ENCODE peak calls at places on chromosomes 1 and 21, in ten cellular contexts. One of them, this sample, is unnamed. For H3K27me3, the result is how much of the 10 kb centered on the place peaks cover.

GRCh38 chr1:18037651-18038050 is 69.9 kb upstream of the IGSF21 start:
- DNase-seq in CD8-positive, alpha-beta T cell: no peak
- DNase-seq in tibial artery: no peak
- DNase-seq in left ventricle myocardium inferior: no peak
- DNase-seq in neural progenitor cell: no peak
- DNase-seq in aorta: no peak
- DNase-seq in GM23248: no peak
- DNase-seq in A673: no peak
- DNase-seq in stomach: no peak
- DNase-seq in DND-41: no peak
- DNase-seq in this sample: no peak

GRCh38 chr1:111197598-111198289 is 2.7 kb downstream of the DENND2D start:
- DNase-seq in CD8-positive, alpha-beta T cell: peak
- DNase-seq in tibial artery: no peak
- DNase-seq in left ventricle myocardium inferior: no peak
- DNase-seq in neural progenitor cell: peak
- DNase-seq in aorta: no peak
- DNase-seq in GM23248: peak
- DNase-seq in A673: peak
- DNase-seq in stomach: no peak
- DNase-seq in DND-41: peak
- DNase-seq in this sample: no peak

GRCh38 chr1:229839800-229840199 is 213.8 kb downstream of the URB2 start:
- DNase-seq in CD8-positive, alpha-beta T cell: no peak
- DNase-seq in tibial artery: no peak
- DNase-seq in left ventricle myocardium inferior: no peak
- DNase-seq in neural progenitor cell: no peak
- DNase-seq in aorta: no peak
- DNase-seq in GM23248: no peak
- DNase-seq in A673: no peak
- DNase-seq in stomach: no peak
- DNase-seq in DND-41: no peak
- DNase-seq in this sample: no peak

GRCh38 chr1:5513891-5514515 is 478.2 kb downstream of the NPHP4 start:
- DNase-seq in CD8-positive, alpha-beta T cell: no peak
- DNase-seq in tibial artery: no peak
- DNase-seq in left ventricle myocardium inferior: no peak
- DNase-seq in neural progenitor cell: no peak
- DNase-seq in aorta: no peak
- DNase-seq in GM23248: no peak
- DNase-seq in A673: peak
- DNase-seq in stomach: peak
- DNase-seq in DND-41: no peak
- DNase-seq in this sample: no peak

GRCh38 chr1:170414989-170415733 is 116.8 kb upstream of the GORAB start:
- DNase-seq in CD8-positive, alpha-beta T cell: no peak
- DNase-seq in tibial artery: peak
- DNase-seq in left ventricle myocardium inferior: no peak
- DNase-seq in neural progenitor cell: no peak
- DNase-seq in aorta: no peak
- DNase-seq in GM23248: peak
- DNase-seq in A673: no peak
- DNase-seq in stomach: no peak
- DNase-seq in DND-41: no peak
- DNase-seq in this sample: peak

GRCh38 chr1:18882511-18882910 is 19.8 kb downstream of the ALDH4A1 start:
- DNase-seq in CD8-positive, alpha-beta T cell: no peak
- DNase-seq in tibial artery: no peak
- DNase-seq in left ventricle myocardium inferior: no peak
- DNase-seq in neural progenitor cell: no peak
- DNase-seq in aorta: no peak
- DNase-seq in GM23248: peak
- DNase-seq in A673: no peak
- DNase-seq in stomach: no peak
- DNase-seq in DND-41: no peak
- DNase-seq in this sample: peak

GRCh38 chr1:30263888-30264671 is 459.3 kb downstream of the MATN1 start:
- DNase-seq in CD8-positive, alpha-beta T cell: no peak
- DNase-seq in tibial artery: no peak
- DNase-seq in left ventricle myocardium inferior: no peak
- DNase-seq in neural progenitor cell: no peak
- DNase-seq in aorta: no peak
- DNase-seq in GM23248: no peak
- DNase-seq in A673: no peak
- DNase-seq in stomach: no peak
- DNase-seq in DND-41: no peak
- DNase-seq in this sample: no peak

GRCh38 chr1:240194120-240194519 is 102.4 kb downstream of the FMN2 start:
- DNase-seq in CD8-positive, alpha-beta T cell: no peak
- DNase-seq in tibial artery: no peak
- DNase-seq in left ventricle myocardium inferior: no peak
- DNase-seq in neural progenitor cell: no peak
- DNase-seq in aorta: no peak
- DNase-seq in GM23248: peak
- DNase-seq in A673: no peak
- DNase-seq in stomach: no peak
- DNase-seq in DND-41: no peak
- DNase-seq in this sample: no peak

GRCh38 chr1:228982637-228983036 is 247.4 kb downstream of the RHOU start:
- DNase-seq in CD8-positive, alpha-beta T cell: no peak
- DNase-seq in tibial artery: no peak
- DNase-seq in left ventricle myocardium inferior: no peak
- DNase-seq in neural progenitor cell: no peak
- DNase-seq in aorta: no peak
- DNase-seq in GM23248: no peak
- DNase-seq in A673: no peak
- DNase-seq in stomach: no peak
- DNase-seq in DND-41: no peak
- DNase-seq in this sample: no peak

GRCh38 chr1:58722967-58723366 is 23.1 kb upstream of the MYSM1 start:
- DNase-seq in CD8-positive, alpha-beta T cell: no peak
- DNase-seq in tibial artery: no peak
- DNase-seq in left ventricle myocardium inferior: no peak
- DNase-seq in neural progenitor cell: no peak
- DNase-seq in aorta: no peak
- DNase-seq in GM23248: peak
- DNase-seq in A673: no peak
- DNase-seq in stomach: no peak
- DNase-seq in DND-41: no peak
- DNase-seq in this sample: no peak

GRCh38 chr1:39812913-39813312 is 24.2 kb upstream of the BMP8B start:
- DNase-seq in CD8-positive, alpha-beta T cell: no peak
- DNase-seq in tibial artery: no peak
- DNase-seq in left ventricle myocardium inferior: no peak
- DNase-seq in neural progenitor cell: no peak
- DNase-seq in aorta: no peak
- DNase-seq in GM23248: no peak
- DNase-seq in A673: no peak
- DNase-seq in stomach: no peak
- DNase-seq in DND-41: no peak
- DNase-seq in this sample: no peak

GRCh38 chr1:31591425-31592093 is 15.2 kb downstream of the TINAGL1 start:
- DNase-seq in CD8-positive, alpha-beta T cell: no peak
- DNase-seq in tibial artery: no peak
- DNase-seq in left ventricle myocardium inferior: no peak
- DNase-seq in neural progenitor cell: no peak
- DNase-seq in aorta: no peak
- DNase-seq in GM23248: peak
- DNase-seq in A673: peak
- DNase-seq in stomach: no peak
- DNase-seq in DND-41: no peak
- DNase-seq in this sample: no peak

GRCh38 chr1:6234502-6235295 is 1.1 kb downstream of the ICMT start:
- DNase-seq in CD8-positive, alpha-beta T cell: no peak
- DNase-seq in tibial artery: no peak
- DNase-seq in left ventricle myocardium inferior: no peak
- DNase-seq in neural progenitor cell: no peak
- DNase-seq in aorta: no peak
- DNase-seq in GM23248: peak
- DNase-seq in A673: no peak
- DNase-seq in stomach: no peak
- DNase-seq in DND-41: no peak
- DNase-seq in this sample: no peak

GRCh38 chr1:56149761-56150160 is 429.6 kb downstream of the PLPP3 start:
- DNase-seq in CD8-positive, alpha-beta T cell: no peak
- DNase-seq in tibial artery: no peak
- DNase-seq in left ventricle myocardium inferior: no peak
- DNase-seq in neural progenitor cell: no peak
- DNase-seq in aorta: no peak
- DNase-seq in GM23248: peak
- DNase-seq in A673: no peak
- DNase-seq in stomach: no peak
- DNase-seq in DND-41: no peak
- DNase-seq in this sample: no peak

GRCh38 chr1:118978914-118979701 is 9.0 kb downstream of the TBX15 start:
- DNase-seq in CD8-positive, alpha-beta T cell: no peak
- DNase-seq in tibial artery: no peak
- DNase-seq in left ventricle myocardium inferior: no peak
- DNase-seq in neural progenitor cell: peak
- DNase-seq in aorta: no peak
- DNase-seq in GM23248: peak
- DNase-seq in A673: no peak
- DNase-seq in stomach: no peak
- DNase-seq in DND-41: no peak
- DNase-seq in this sample: no peak

DNA sequence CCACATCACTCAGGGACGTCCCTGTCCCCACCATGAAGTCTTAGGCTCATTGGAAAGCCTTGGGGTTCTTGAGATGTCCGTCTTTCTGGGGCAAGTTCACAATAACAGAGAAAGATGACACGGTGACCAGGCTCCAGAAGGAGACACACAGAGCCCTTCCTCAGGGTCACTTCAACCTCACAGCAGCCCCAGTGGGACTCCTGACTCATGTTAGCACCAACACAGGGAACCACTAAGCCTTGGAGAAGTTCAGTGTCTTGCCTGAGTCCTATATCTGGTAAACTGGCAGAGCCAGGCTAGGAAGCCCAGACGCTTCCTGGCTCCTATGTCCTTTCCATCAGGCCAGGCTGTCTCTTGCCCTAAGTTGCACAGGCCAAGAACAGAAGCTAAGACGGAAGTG is 199.1 kb downstream of the HIVEP3 start:
- DNase-seq in CD8-positive, alpha-beta T cell: no peak
- DNase-seq in tibial artery: no peak
- DNase-seq in left ventricle myocardium inferior: no peak
- DNase-seq in neural progenitor cell: no peak
- DNase-seq in aorta: no peak
- DNase-seq in GM23248: no peak
- DNase-seq in A673: no peak
- DNase-seq in stomach: no peak
- DNase-seq in DND-41: no peak
- DNase-seq in this sample: no peak
- H3K27me3 ChIP-seq in CD8-positive, alpha-beta T cell: under half
- H3K27me3 ChIP-seq in tibial artery: under half
- H3K27me3 ChIP-seq in left ventricle myocardium inferior: under half
- H3K27me3 ChIP-seq in neural progenitor cell: under half
- H3K27me3 ChIP-seq in aorta: under half
- H3K27me3 ChIP-seq in GM23248: under half
- H3K27me3 ChIP-seq in A673: under half
- H3K27me3 ChIP-seq in stomach: under half
- H3K27me3 ChIP-seq in DND-41: under half
- H3K27me3 ChIP-seq in this sample: under half

GRCh38 chr21:37675202-37675801 is 241.0 kb downstream of the KCNJ6 start:
- DNase-seq in CD8-positive, alpha-beta T cell: peak
- DNase-seq in tibial artery: no peak
- DNase-seq in left ventricle myocardium inferior: peak
- DNase-seq in neural progenitor cell: peak
- DNase-seq in aorta: peak
- DNase-seq in GM23248: peak
- DNase-seq in A673: peak
- DNase-seq in stomach: peak
- DNase-seq in DND-41: peak
- DNase-seq in this sample: peak
- H3K4me3 ChIP-seq in CD8-positive, alpha-beta T cell: no peak
- H3K4me3 ChIP-seq in tibial artery: no peak
- H3K4me3 ChIP-seq in left ventricle myocardium inferior: peak
- H3K4me3 ChIP-seq in neural progenitor cell: peak
- H3K4me3 ChIP-seq in aorta: no peak
- H3K4me3 ChIP-seq in GM23248: no peak
- H3K4me3 ChIP-seq in A673: no peak
- H3K4me3 ChIP-seq in stomach: peak
- H3K4me3 ChIP-seq in DND-41: no peak
- H3K4me3 ChIP-seq in this sample: no peak

GRCh38 chr1:226686440-226687436 is 52.3 kb downstream of the ITPKB start:
- DNase-seq in CD8-positive, alpha-beta T cell: no peak
- DNase-seq in tibial artery: no peak
- DNase-seq in left ventricle myocardium inferior: no peak
- DNase-seq in neural progenitor cell: no peak
- DNase-seq in aorta: no peak
- DNase-seq in GM23248: no peak
- DNase-seq in A673: no peak
- DNase-seq in stomach: no peak
- DNase-seq in DND-41: no peak
- DNase-seq in this sample: no peak
- H3K27me3 ChIP-seq in CD8-positive, alpha-beta T cell: under half
- H3K27me3 ChIP-seq in tibial artery: under half
- H3K27me3 ChIP-seq in left ventricle myocardium inferior: under half
- H3K27me3 ChIP-seq in neural progenitor cell: under half
- H3K27me3 ChIP-seq in aorta: under half
- H3K27me3 ChIP-seq in GM23248: under half
- H3K27me3 ChIP-seq in A673: under half
- H3K27me3 ChIP-seq in stomach: under half
- H3K27me3 ChIP-seq in DND-41: under half
- H3K27me3 ChIP-seq in this sample: under half

GRCh38 chr1:59748123-59748522 is 66.6 kb upstream of the HOOK1 start:
- DNase-seq in CD8-positive, alpha-beta T cell: no peak
- DNase-seq in tibial artery: no peak
- DNase-seq in left ventricle myocardium inferior: no peak
- DNase-seq in neural progenitor cell: no peak
- DNase-seq in aorta: no peak
- DNase-seq in GM23248: no peak
- DNase-seq in A673: no peak
- DNase-seq in stomach: no peak
- DNase-seq in DND-41: no peak
- DNase-seq in this sample: no peak

GRCh38 chr1:59752556-59753412 is 62.0 kb upstream of the HOOK1 start:
- DNase-seq in CD8-positive, alpha-beta T cell: no peak
- DNase-seq in tibial artery: no peak
- DNase-seq in left ventricle myocardium inferior: no peak
- DNase-seq in neural progenitor cell: no peak
- DNase-seq in aorta: no peak
- DNase-seq in GM23248: no peak
- DNase-seq in A673: no peak
- DNase-seq in stomach: no peak
- DNase-seq in DND-41: no peak
- DNase-seq in this sample: peak

GRCh38 chr1:59747469-59748014 is 67.2 kb upstream of the HOOK1 start:
- DNase-seq in CD8-positive, alpha-beta T cell: no peak
- DNase-seq in tibial artery: no peak
- DNase-seq in left ventricle myocardium inferior: no peak
- DNase-seq in neural progenitor cell: no peak
- DNase-seq in aorta: no peak
- DNase-seq in GM23248: no peak
- DNase-seq in A673: no peak
- DNase-seq in stomach: no peak
- DNase-seq in DND-41: no peak
- DNase-seq in this sample: no peak

GRCh38 chr1:59751801-59752200 is 62.9 kb upstream of the HOOK1 start:
- DNase-seq in CD8-positive, alpha-beta T cell: no peak
- DNase-seq in tibial artery: no peak
- DNase-seq in left ventricle myocardium inferior: no peak
- DNase-seq in neural progenitor cell: no peak
- DNase-seq in aorta: no peak
- DNase-seq in GM23248: peak
- DNase-seq in A673: no peak
- DNase-seq in stomach: no peak
- DNase-seq in DND-41: no peak
- DNase-seq in this sample: no peak

GRCh38 chr1:59750612-59751395 is 63.9 kb upstream of the HOOK1 start:
- DNase-seq in CD8-positive, alpha-beta T cell: no peak
- DNase-seq in tibial artery: peak
- DNase-seq in left ventricle myocardium inferior: no peak
- DNase-seq in neural progenitor cell: no peak
- DNase-seq in aorta: peak
- DNase-seq in GM23248: peak
- DNase-seq in A673: no peak
- DNase-seq in stomach: no peak
- DNase-seq in DND-41: no peak
- DNase-seq in this sample: peak
- H3K4me3 ChIP-seq in CD8-positive, alpha-beta T cell: no peak
- H3K4me3 ChIP-seq in tibial artery: no peak
- H3K4me3 ChIP-seq in left ventricle myocardium inferior: no peak
- H3K4me3 ChIP-seq in neural progenitor cell: no peak
- H3K4me3 ChIP-seq in aorta: no peak
- H3K4me3 ChIP-seq in GM23248: peak
- H3K4me3 ChIP-seq in A673: no peak
- H3K4me3 ChIP-seq in stomach: no peak
- H3K4me3 ChIP-seq in DND-41: no peak
- H3K4me3 ChIP-seq in this sample: no peak